ENCODE peak calls at places on chromosomes 5 and 9, in eight cellular contexts. A, F, N, I, Q, M, S and L are unnamed samples.

GRCh38 chr5:14487896-14488570 is 93.6 kb upstream of the OTULINL start:
- DNase-seq in A (no peak), F (no peak), N (no peak), I (no peak), Q (no peak), M (no peak), S (no peak), L (no peak)

GRCh38 chr5:119814655-119815054 is 185.3 kb downstream of the FAM170A start:
- DNase-seq in A (no peak), F (no peak), N (no peak), I (no peak), Q (no peak), M (no peak), S (no peak), L (no peak)

GRCh38 chr5:33477816-33478215 is 37.1 kb downstream of the TARS1 start:
- DNase-seq in A (no peak), F (no peak), N (no peak), I (no peak), Q (no peak), M (no peak), S (no peak), L (no peak)

GRCh38 chr9:4826417-4827166 is 33.8 kb downstream of the RCL1 start:
- DNase-seq in A (no peak), F (no peak), N (no peak), I (no peak), Q (no peak), M (no peak), S (no peak), L (no peak)

GRCh38 chr9:87269296-87269695 is 228.4 kb upstream of the DAPK1 start:
- DNase-seq in A (no peak), F (no peak), N (no peak), I (no peak), Q (no peak), M (no peak), S (peak; percentile 54), L (no peak)

GRCh38 chr5:71924980-71925379 is 182.3 kb upstream of the MAP1B start:
- DNase-seq in A (no peak), F (no peak), N (no peak), I (peak; percentile 28), Q (no peak), M (no peak), S (no peak), L (no peak)

GRCh38 chr9:30299126-30299780 is 2085.2 kb upstream of the ACO1 start:
- DNase-seq in A (no peak), F (no peak), N (no peak), I (no peak), Q (no peak), M (no peak), S (no peak), L (no peak)

GRCh38 chr9:88953401-88954029 is 37.8 kb upstream of the S1PR3 start:
- DNase-seq in A (no peak), F (no peak), N (no peak), I (no peak), Q (no peak), M (no peak), S (peak; percentile 37), L (no peak)

GRCh38 chr5:148176480-148176879 is 8.1 kb downstream of the SPINK14 start:
- DNase-seq in A (no peak), F (no peak), N (no peak), I (no peak), Q (no peak), M (no peak), S (no peak), L (no peak)

GRCh38 chr5:107100121-107100520 is 570.6 kb downstream of the EFNA5 start:
- DNase-seq in A (no peak), F (no peak), N (no peak), I (no peak), Q (no peak), M (no peak), S (no peak), L (no peak)

GRCh38 chr9:137314561-137315560 is 12.8 kb upstream of the NRARP start:
- DNase-seq in A (no peak), F (no peak), N (no peak), I (no peak), Q (no peak), M (peak; percentile 15), S (peak; percentile 49), L (no peak)

GRCh38 chr9:6997330-6997729 is 239.6 kb downstream of the KDM4C start:
- DNase-seq in A (no peak), F (no peak), N (no peak), I (no peak), Q (no peak), M (no peak), S (no peak), L (peak; percentile 22)

GRCh38 chr9:103183569-103184191 is 188.5 kb downstream of the CYLC2 start:
- DNase-seq in A (no peak), F (no peak), N (no peak), I (no peak), Q (no peak), M (no peak), S (peak; percentile 24), L (no peak)

GRCh38 chr5:36452394-36453100 is 150.8 kb upstream of the RANBP3L start:
- DNase-seq in A (no peak), F (no peak), N (no peak), I (no peak), Q (no peak), M (no peak), S (no peak), L (no peak)

GRCh38 chr5:84569307-84569706 is 184.6 kb upstream of the EDIL3 start:
- DNase-seq in A (no peak), F (no peak), N (no peak), I (no peak), Q (no peak), M (no peak), S (no peak), L (no peak)

GRCh38 chr5:84568171-84568570 is 183.5 kb upstream of the EDIL3 start:
- DNase-seq in A (no peak), F (no peak), N (no peak), I (no peak), Q (no peak), M (no peak), S (no peak), L (no peak)

GRCh38 chr5:84578226-84578625 is 193.5 kb upstream of the EDIL3 start:
- DNase-seq in A (no peak), F (no peak), N (no peak), I (no peak), Q (no peak), M (no peak), S (no peak), L (no peak)

GRCh38 chr5:84573017-84573712 is 188.5 kb upstream of the EDIL3 start:
- DNase-seq in A (no peak), F (no peak), N (no peak), I (no peak), Q (no peak), M (no peak), S (no peak), L (no peak)
- TF ChIP-seq CTCF in A (no peak), F (no peak), N (no peak), I (no peak), Q (no peak), M (no peak), S (no peak), L (no peak)

DNA sequence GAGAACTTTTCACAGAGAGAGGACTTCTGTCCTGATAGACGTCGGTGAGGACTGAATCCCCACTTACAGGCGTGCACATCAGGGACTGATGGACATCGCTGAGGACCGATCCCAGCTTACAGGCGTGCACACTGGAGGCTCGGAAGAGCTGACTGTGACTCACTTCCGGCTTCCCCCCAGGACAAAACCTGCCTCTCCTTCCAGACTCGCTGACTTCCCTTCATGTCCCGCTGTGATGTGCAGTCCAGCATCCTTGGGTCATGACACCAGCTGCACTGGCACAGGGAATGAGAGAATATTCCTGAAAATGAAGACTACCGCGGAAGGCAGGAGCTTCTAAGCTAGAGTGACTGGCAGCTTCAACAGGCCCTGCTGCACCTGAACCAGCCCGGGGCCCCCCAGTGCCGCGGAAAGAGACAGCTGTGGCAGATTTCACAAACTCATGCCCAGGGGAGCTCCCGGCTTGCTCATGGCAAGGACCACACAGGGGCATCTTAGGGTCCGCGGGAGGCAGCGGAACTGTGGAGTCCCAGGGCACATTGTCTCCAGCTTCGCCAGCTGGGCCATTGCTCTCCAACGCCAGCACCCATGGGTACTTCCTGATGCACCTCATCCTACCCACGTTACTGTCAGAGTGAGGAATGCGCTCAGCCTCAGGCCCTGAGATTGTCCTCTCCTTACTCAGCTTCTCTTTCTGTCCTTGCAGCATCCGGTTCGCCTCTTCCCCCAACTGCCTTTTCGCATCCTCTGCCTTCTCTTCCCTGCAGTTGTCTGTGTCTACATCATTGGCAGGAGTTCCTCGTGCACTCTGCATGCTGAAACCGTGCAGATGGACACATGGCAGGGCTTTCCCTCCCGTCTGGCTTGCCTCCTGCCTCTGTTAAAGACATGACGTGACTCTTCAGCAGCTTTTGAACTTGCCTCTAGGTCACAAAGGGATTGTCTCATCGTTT is 29.5 kb downstream of the SURF6 start:
- DNase-seq in A (no peak), F (no peak), N (no peak), I (no peak), Q (no peak), M (no peak), S (no peak), L (no peak)
- H3K4me3 ChIP-seq in A (no peak overlapping the region), F (no peak overlapping the region), N (no peak overlapping the region), I (no peak overlapping the region), Q (no peak overlapping the region), M (no peak overlapping the region), S (no peak overlapping the region), L (no peak overlapping the region)

DNA sequence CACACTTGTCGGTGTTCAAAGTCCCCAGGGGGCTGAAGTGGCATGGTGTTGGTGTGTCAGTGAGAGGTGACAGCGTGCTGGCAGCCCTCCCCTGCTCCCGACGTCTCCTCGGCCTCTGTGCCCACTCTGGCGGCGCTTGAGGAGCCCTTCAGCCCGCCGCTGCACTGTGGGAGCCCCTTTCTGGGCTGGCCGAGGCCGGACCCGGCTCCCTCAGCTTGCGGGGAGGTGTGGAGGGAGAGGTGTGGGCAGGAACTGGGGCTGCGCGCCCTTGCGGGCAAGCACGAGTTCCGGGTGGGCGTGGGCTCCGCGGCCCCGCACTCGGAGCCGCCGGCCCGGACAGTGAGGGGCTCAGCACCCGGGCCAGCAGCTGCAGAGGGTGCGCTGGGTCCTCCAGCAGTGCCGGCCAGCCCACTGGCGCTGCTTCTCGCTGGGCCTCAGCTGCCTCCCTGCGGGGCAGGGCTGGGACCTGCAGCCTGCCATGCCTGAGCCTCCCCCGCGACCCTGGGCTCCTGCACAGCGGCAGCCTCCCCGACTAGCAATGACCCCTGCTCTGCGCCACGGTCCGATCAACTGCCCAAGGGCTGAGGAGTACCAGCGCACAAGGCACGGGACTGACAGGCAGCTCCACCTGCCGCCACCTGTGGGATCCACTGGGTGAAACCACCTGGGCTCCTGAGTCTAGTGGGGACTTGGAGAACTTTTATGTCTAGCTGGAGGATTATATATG is 224.1 kb upstream of the RIOK2 start:
- DNase-seq in A (no peak), F (no peak), N (no peak), I (no peak), Q (no peak), M (no peak), S (peak; percentile 20), L (no peak)
- H3K36me3 ChIP-seq in A (no peaks in the 10 kb centered on the region), F (no peaks in the 10 kb centered on the region), N (no peaks in the 10 kb centered on the region), I (no peaks in the 10 kb centered on the region), Q (no peaks in the 10 kb centered on the region), M (peaks cover 3% of the 10 kb centered on the region), S (no peaks in the 10 kb centered on the region), L (no peaks in the 10 kb centered on the region)

DNA sequence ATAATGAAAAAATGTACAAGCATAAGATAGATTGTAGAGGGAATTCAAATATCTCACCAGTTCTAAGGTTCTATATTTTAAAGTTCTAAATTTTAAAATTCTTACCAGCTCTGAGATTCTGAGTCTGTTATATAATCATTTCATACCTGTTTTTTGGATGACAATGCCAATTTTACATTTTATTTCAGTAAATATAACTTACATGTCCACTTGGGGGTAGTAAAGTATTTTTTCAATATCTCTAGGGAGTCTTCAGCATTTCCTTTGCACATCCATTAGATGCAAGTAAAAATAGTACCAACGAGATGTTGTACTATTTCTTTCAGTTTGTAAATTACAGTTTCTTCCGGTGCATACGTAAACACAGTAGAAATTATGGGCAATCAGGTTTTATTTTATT is 25.7 kb downstream of the NMUR2 start:
- DNase-seq in A (no peak), F (no peak), N (no peak), I (no peak), Q (no peak), M (no peak), S (no peak), L (no peak)
- TF ChIP-seq CTCF in A (no peak), F (no peak), N (no peak), I (no peak), Q (no peak), M (no peak), S (no peak), L (no peak)